ENCODE peak calls at places on chromosome 12, in seven cellular contexts. Z is fibroblast of the aortic adventitia, K is tibial nerve, L is fibroblast of pulmonary artery, W is lung, N is astrocyte of the spinal cord, E is cardiac muscle cell. A is an unnamed sample.

GRCh38 chr12:10960260-10960659 is 21.2 kb upstream of the TAS2R14 start:
- DNase-seq in Z (no peak), K (no peak), L (no peak), W (no peak), N (no peak), E (no peak), A (no peak)

GRCh38 chr12:54935235-54935951 is 49.2 kb downstream of the TESPA1 start:
- DNase-seq in Z (peak), K (no peak), L (peak), W (no peak), N (peak), E (peak), A (peak)

GRCh38 chr12:120651821-120652220 is 11.4 kb downstream of the CABP1 start:
- DNase-seq in Z (peak), K (no peak), L (peak), W (no peak), N (no peak), E (peak), A (peak)

GRCh38 chr12:62912644-62913043 is 22.3 kb downstream of the PPM1H start:
- DNase-seq in Z (no peak), K (no peak), L (no peak), W (no peak), N (no peak), E (no peak), A (no peak)

GRCh38 chr12:45050751-45051489 is at the start of gene DBX2:
- DNase-seq in Z (peak), K (no peak), L (no peak), W (no peak), N (peak), E (peak), A (no peak)

GRCh38 chr12:113151655-113152054 is 2.1 kb downstream of the CFAP73 start:
- DNase-seq in Z (no peak), K (no peak), L (no peak), W (no peak), N (no peak), E (no peak), A (no peak)

GRCh38 chr12:3173008-3173553 is 95.9 kb downstream of the TSPAN9 start:
- DNase-seq in Z (no peak), K (no peak), L (no peak), W (no peak), N (no peak), E (no peak), A (no peak)

GRCh38 chr12:113310489-113310888 is 24.4 kb downstream of the SLC8B1 start:
- DNase-seq in Z (no peak), K (no peak), L (peak), W (no peak), N (no peak), E (no peak), A (no peak)

GRCh38 chr12:19025582-19025981 is 104.0 kb upstream of the PLEKHA5 start:
- DNase-seq in Z (no peak), K (no peak), L (no peak), W (no peak), N (no peak), E (no peak), A (no peak)

GRCh38 chr12:19131020-19131431 is 1.5 kb downstream of the PLEKHA5 start:
- DNase-seq in Z (peak), K (peak), L (peak), W (no peak), N (peak), E (peak), A (peak)

GRCh38 chr12:29220632-29221336 is 71.7 kb downstream of the FAR2 start:
- DNase-seq in Z (no peak), K (no peak), L (no peak), W (no peak), N (no peak), E (no peak), A (peak)

GRCh38 chr12:43805149-43805856 is 814 bp downstream of the TWF1 start:
- DNase-seq in Z (peak), K (no peak), L (peak), W (no peak), N (peak), E (peak), A (peak)

GRCh38 chr12:84502907-84503787 is 409.5 kb downstream of the SLC6A15 start:
- DNase-seq in Z (peak), K (peak), L (peak), W (peak), N (peak), E (peak), A (peak)
- TF ChIP-seq CTCF in Z (peak), K (peak), L (peak), W (peak), N (peak), E (peak), A (peak)

DNA sequence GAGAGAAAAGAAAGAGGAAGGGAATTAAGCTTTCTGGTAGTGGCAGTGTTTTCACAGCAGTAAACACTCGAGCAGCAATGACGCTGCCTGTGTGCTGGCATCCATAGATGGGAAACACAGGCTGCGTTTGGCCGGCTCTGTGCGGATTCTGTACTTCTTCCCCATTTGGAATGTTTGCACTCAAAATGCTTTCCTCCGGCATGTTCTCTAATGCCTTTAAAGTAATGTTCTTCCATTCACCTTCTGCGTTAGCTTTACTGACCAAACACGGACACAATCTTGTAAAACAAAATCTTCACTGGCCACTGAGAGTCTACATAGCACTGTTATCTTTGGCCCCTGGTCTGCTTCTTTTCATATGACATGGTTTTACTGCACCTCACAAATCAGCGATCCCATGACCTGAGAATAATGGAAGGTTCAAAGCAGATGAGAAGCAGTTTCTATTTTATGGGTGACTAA is 31.4 kb downstream of the DCP1B start:
- DNase-seq in Z (peak), K (peak), L (peak), W (no peak), N (peak), E (peak), A (peak)
- H3K4me3 ChIP-seq in Z (peak), K (no peak), L (no peak), W (no peak), N (no peak), E (peak), A (peak)

DNA sequence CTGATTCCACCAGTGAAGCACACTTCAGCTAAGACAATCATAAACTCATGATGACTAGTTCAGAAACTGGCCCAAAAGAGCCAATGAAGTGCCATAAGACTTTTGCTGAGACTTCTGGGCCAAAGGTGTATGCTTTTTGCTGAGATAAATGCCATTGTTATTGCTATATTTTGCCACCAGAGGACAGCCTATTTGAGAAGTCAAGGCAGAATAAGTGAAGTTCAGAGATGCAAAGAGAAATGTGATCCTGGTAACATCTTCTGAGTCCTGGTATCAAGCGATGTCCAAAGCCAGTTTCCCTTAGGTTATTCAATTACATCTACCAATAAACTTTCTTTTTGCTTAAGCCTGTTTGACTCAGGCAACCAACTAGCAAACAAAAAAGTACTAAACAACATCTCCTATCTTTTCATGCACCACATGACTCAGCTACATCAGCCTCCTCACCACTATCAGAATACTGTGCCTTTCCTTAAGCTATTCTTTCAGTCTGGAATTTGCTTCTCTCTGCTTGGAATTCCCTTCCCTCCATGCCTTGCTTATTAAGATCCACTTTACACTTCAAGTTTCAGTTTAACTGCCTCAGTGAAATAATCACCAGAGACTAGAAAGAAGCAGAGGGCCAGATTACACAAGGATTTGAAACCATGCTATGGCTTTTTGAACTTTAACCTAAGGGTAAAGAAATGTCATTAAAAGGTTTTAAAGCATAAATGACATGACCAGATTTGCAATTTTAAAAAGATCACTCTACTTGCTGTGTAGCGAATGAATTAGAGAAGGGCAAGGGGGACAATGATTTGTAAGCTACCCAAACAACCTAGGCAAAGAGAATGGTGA is 14.0 kb downstream of the CRY1 start:
- DNase-seq in Z (peak), K (no peak), L (peak), W (no peak), N (peak), E (peak), A (peak)
- TF ChIP-seq CTCF in Z (peak), K (peak), L (peak), W (peak), N (peak), E (peak), A (peak)

GRCh38 chr12:67442347-67442841 is 173.2 kb downstream of the CAND1 start:
- DNase-seq in Z (no peak), K (no peak), L (no peak), W (no peak), N (no peak), E (no peak), A (no peak)
- H3K4me3 ChIP-seq in Z (no peak), K (no peak), L (no peak), W (no peak), N (no peak), E (no peak), A (no peak)

GRCh38 chr12:50620050-50620974 is 115.5 kb downstream of the DIP2B start:
- DNase-seq in Z (peak), K (no peak), L (peak), W (no peak), N (peak), E (peak), A (peak)
- TF ChIP-seq CTCF in Z (peak), K (no peak), L (peak), W (no peak), N (peak), E (peak), A (peak)

GRCh38 chr12:88416786-88417185 is 163.5 kb downstream of the KITLG start:
- DNase-seq in Z (no peak), K (no peak), L (no peak), W (no peak), N (no peak), E (no peak), A (no peak)

GRCh38 chr12:88418856-88419497 is 161.3 kb downstream of the KITLG start:
- DNase-seq in Z (peak), K (no peak), L (peak), W (no peak), N (no peak), E (peak), A (peak)

GRCh38 chr12:88417531-88417930 is 162.7 kb downstream of the KITLG start:
- DNase-seq in Z (no peak), K (no peak), L (no peak), W (no peak), N (no peak), E (no peak), A (no peak)

GRCh38 chr12:88413561-88414095 is 166.6 kb downstream of the KITLG start:
- DNase-seq in Z (no peak), K (no peak), L (no peak), W (no peak), N (no peak), E (no peak), A (peak)

DNA sequence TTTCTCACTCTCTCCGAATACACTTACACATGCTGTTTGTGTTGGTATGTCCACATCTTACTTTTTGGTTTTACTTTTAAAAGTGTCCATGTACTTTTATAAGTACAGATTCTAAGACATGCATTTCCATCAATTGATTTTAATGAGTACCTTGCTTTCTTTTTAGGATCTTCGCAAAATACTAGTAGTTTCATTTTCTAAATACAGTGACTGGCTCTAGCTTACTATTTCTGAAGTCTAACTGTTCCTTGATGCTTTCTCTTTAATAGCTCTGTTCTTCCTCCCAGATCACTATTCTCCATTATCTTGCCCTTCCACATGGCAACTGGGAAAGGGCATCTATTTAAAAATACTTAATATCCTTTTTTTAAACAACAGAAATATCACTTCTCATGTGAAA is 164.1 kb downstream of the KITLG start:
- DNase-seq in Z (no peak), K (no peak), L (no peak), W (no peak), N (no peak), E (no peak), A (no peak)
- H3K4me3 ChIP-seq in Z (peak), K (no peak), L (no peak), W (no peak), N (no peak), E (no peak), A (no peak)

GRCh38 chr12:92146497-92146828 is 817 bp upstream of the BTG1 start:
- DNase-seq in Z (peak), K (no peak), L (peak), W (no peak), N (no peak), E (peak), A (no peak)

GRCh38 chr12:92145731-92146496 is at the start of gene BTG1:
- DNase-seq in Z (peak), K (peak), L (peak), W (peak), N (peak), E (peak), A (peak)

GRCh38 chr12:92144631-92145480 is 790 bp downstream of the BTG1 start:
- DNase-seq in Z (peak), K (no peak), L (peak), W (peak), N (peak), E (peak), A (no peak)

GRCh38 chr12:92144045-92144630 is 1.5 kb downstream of the BTG1 start:
- DNase-seq in Z (peak), K (peak), L (peak), W (peak), N (peak), E (peak), A (peak)

GRCh38 chr12:92145481-92145730 is 240 bp downstream of the BTG1 start:
- DNase-seq in Z (no peak), K (no peak), L (no peak), W (no peak), N (no peak), E (no peak), A (no peak)
- TF ChIP-seq CTCF in Z (no peak), K (no peak), L (no peak), W (no peak), N (no peak), E (no peak), A (no peak)